ENCODE peak calls at places on chromosomes 3 and 15, in six cellular contexts. H is NCI-H774, W is type B pancreatic cell, Z is neural crest cell, S is substantia nigra, N is mammary epithelial cell. A is an unnamed sample.

GRCh38 chr3:68988740-68989139 is 24.7 kb downstream of the EOGT start:
- DNase-seq in H (no peak), W (no peak), Z (no peak), S (no peak), N (no peak), A (no peak)

GRCh38 chr15:101016581-101016980 is 97.4 kb downstream of the LRRK1 start:
- DNase-seq in H (no peak), W (no peak), Z (no peak), S (no peak), N (no peak), A (no peak)

GRCh38 chr3:59451041-59451763 is 401.4 kb upstream of the CFAP20DC start:
- DNase-seq in H (no peak), W (no peak), Z (no peak), S (no peak), N (peak), A (no peak)

GRCh38 chr3:64666171-64666581 is 21.6 kb downstream of the ADAMTS9 start:
- DNase-seq in H (no peak), W (no peak), Z (no peak), S (no peak), N (peak), A (no peak)

GRCh38 chr3:149247025-149247710 is 25.5 kb upstream of the CP start:
- DNase-seq in H (peak), W (no peak), Z (no peak), S (no peak), N (peak), A (no peak)

GRCh38 chr15:57784081-57784488 is 77.6 kb downstream of the POLR2M start:
- DNase-seq in H (no peak), W (no peak), Z (no peak), S (no peak), N (peak), A (no peak)

GRCh38 chr3:139694542-139694941 is 16.8 kb upstream of the NMNAT3 start:
- DNase-seq in H (no peak), W (no peak), Z (no peak), S (no peak), N (no peak), A (no peak)

GRCh38 chr3:172659246-172660002 is 51.4 kb downstream of the NCEH1 start:
- DNase-seq in H (no peak), W (no peak), Z (no peak), S (no peak), N (no peak), A (no peak)

GRCh38 chr3:55860040-55860439 is 372.9 kb upstream of the WNT5A start:
- DNase-seq in H (no peak), W (no peak), Z (no peak), S (no peak), N (no peak), A (no peak)

GRCh38 chr3:140285380-140285779 is 350.4 kb downstream of the CLSTN2 start:
- DNase-seq in H (no peak), W (no peak), Z (no peak), S (no peak), N (no peak), A (no peak)

GRCh38 chr3:9398715-9399708 is 1.6 kb downstream of the SETD5 start:
- DNase-seq in H (no peak), W (no peak), Z (no peak), S (peak), N (peak), A (no peak)

GRCh38 chr3:172317984-172318383 is 130.3 kb downstream of the GHSR start:
- DNase-seq in H (peak), W (no peak), Z (no peak), S (no peak), N (peak), A (no peak)

A was measured in C1 segment of cervical spinal cord.